ENCODE peak calls at places on chromosomes 4 and X, in seven cellular contexts. O, N, K, Y, Z, J and X are unnamed samples.

GRCh38 chr4:1579834-1580686 is 104.1 kb downstream of the FAM53A start:
- DNase-seq in N (peak; percentile 99), J (peak; percentile 61), Z (peak; percentile 31), K (peak; percentile 91), O (peak; percentile 94), Y (peak; percentile 95), X (peak; percentile 32)

GRCh38 chr4:7160439-7160838 is 31.9 kb upstream of the SORCS2 start:
- DNase-seq in K (no peak), O (peak; percentile 61), Z (no peak), J (no peak), N (peak; percentile 75), Y (no peak), X (no peak)

GRCh38 chr4:137156054-137156453 is 376.2 kb downstream of the PCDH18 start:
- DNase-seq in Z (peak; percentile 30), N (no peak), K (peak; percentile 3), O (no peak), Y (no peak), J (no peak), X (no peak)

GRCh38 chr4:169142906-169143305 is 127.8 kb downstream of the SH3RF1 start:
- DNase-seq in O (no peak), K (no peak), N (no peak), Y (no peak), Z (no peak), J (no peak), X (no peak)

GRCh38 chrX:146934256-146934655 is 119.7 kb upstream of the CXorf51A start:
- DNase-seq in N (no peak), Z (no peak), Y (no peak), K (no peak), J (no peak), O (no peak), X (no peak)

GRCh38 chr4:151934766-151935165 is 174.0 kb upstream of the GATB start:
- DNase-seq in Z (no peak), O (no peak), K (no peak), Y (no peak), J (no peak), N (no peak), X (no peak)

GRCh38 chr4:184476660-184477059 is 2.3 kb upstream of the IRF2 start:
- DNase-seq in O (no peak), Y (no peak), J (no peak), K (no peak), N (no peak), Z (no peak), X (no peak)

GRCh38 chrX:39779952-39780783 is 317.6 kb downstream of the BCOR start:
- DNase-seq in Y (no peak), O (no peak), K (no peak), Z (no peak), J (no peak), N (no peak), X (no peak)

GRCh38 chr4:98568896-98569663 is 89.3 kb downstream of the TSPAN5 start:
- DNase-seq in N (no peak), O (no peak), J (no peak), K (no peak), Y (no peak), Z (no peak), X (no peak)

GRCh38 chr4:45621926-45622325 is 501.9 kb downstream of the GABRG1 start:
- DNase-seq in J (no peak), Z (peak; percentile 55), K (no peak), O (no peak), N (no peak), Y (no peak), X (peak; percentile 2)

GRCh38 chr4:14783011-14783877 is 219.0 kb upstream of the CPEB2 start:
- DNase-seq in N (no peak), O (no peak), J (no peak), Y (peak; percentile 17), Z (peak; percentile 98), K (no peak), X (no peak)